ENCODE peak calls at places on chromosomes 2 and 18, in six cellular contexts. One of them, this sample, is unnamed.

GRCh38 chr2:98893871-98894270 is 42.2 kb downstream of the CRACDL start:
- DNase-seq in HCT116: no peak
- DNase-seq in GM23338: no peak
- DNase-seq in Panc1: no peak
- DNase-seq in vagina: peak
- DNase-seq in transverse colon: no peak
- DNase-seq in this sample: peak

GRCh38 chr18:45270289-45270771 is 344.9 kb upstream of the SLC14A2 start:
- DNase-seq in HCT116: no peak
- DNase-seq in GM23338: no peak
- DNase-seq in Panc1: no peak
- DNase-seq in vagina: no peak
- DNase-seq in transverse colon: no peak
- DNase-seq in this sample: no peak

GRCh38 chr2:9467687-9468086 is 6.7 kb upstream of the IAH1 start:
- DNase-seq in HCT116: no peak
- DNase-seq in GM23338: no peak
- DNase-seq in Panc1: no peak
- DNase-seq in vagina: no peak
- DNase-seq in transverse colon: no peak
- DNase-seq in this sample: no peak

GRCh38 chr2:112118148-112118547 is 20.0 kb upstream of the FBLN7 start:
- DNase-seq in HCT116: no peak
- DNase-seq in GM23338: peak
- DNase-seq in Panc1: no peak
- DNase-seq in vagina: no peak
- DNase-seq in transverse colon: no peak
- DNase-seq in this sample: no peak

GRCh38 chr18:55301196-55301540 is 286.8 kb downstream of the TCF4 start:
- DNase-seq in HCT116: no peak
- DNase-seq in GM23338: no peak
- DNase-seq in Panc1: no peak
- DNase-seq in vagina: no peak
- DNase-seq in transverse colon: no peak
- DNase-seq in this sample: no peak

GRCh38 chr2:670637-671036 is 6.6 kb downstream of the TMEM18 start:
- DNase-seq in HCT116: no peak
- DNase-seq in GM23338: no peak
- DNase-seq in Panc1: no peak
- DNase-seq in vagina: no peak
- DNase-seq in transverse colon: no peak
- DNase-seq in this sample: no peak

GRCh38 chr18:42730272-42730671 is 385.2 kb downstream of the RIT2 start:
- DNase-seq in HCT116: no peak
- DNase-seq in GM23338: peak
- DNase-seq in Panc1: no peak
- DNase-seq in vagina: no peak
- DNase-seq in transverse colon: no peak
- DNase-seq in this sample: no peak

GRCh38 chr2:126175222-126175621 is 480.7 kb upstream of the GYPC start:
- DNase-seq in HCT116: no peak
- DNase-seq in GM23338: no peak
- DNase-seq in Panc1: no peak
- DNase-seq in vagina: no peak
- DNase-seq in transverse colon: no peak
- DNase-seq in this sample: no peak

GRCh38 chr2:3420076-3420848 is 40.8 kb downstream of the TRAPPC12 start:
- DNase-seq in HCT116: no peak
- DNase-seq in GM23338: no peak
- DNase-seq in Panc1: no peak
- DNase-seq in vagina: no peak
- DNase-seq in transverse colon: no peak
- DNase-seq in this sample: peak

GRCh38 chr18:32349728-32350395 is 120.8 kb downstream of the GAREM1 start:
- DNase-seq in HCT116: peak
- DNase-seq in GM23338: no peak
- DNase-seq in Panc1: peak
- DNase-seq in vagina: no peak
- DNase-seq in transverse colon: peak
- DNase-seq in this sample: no peak

GRCh38 chr2:54073796-54074195 is 41.6 kb upstream of the ACYP2 start:
- DNase-seq in HCT116: peak
- DNase-seq in GM23338: no peak
- DNase-seq in Panc1: no peak
- DNase-seq in vagina: no peak
- DNase-seq in transverse colon: no peak
- DNase-seq in this sample: no peak

GRCh38 chr2:200509227-200509607 is 651 bp downstream of the KCTD18 start:
- DNase-seq in HCT116: no peak
- DNase-seq in GM23338: peak
- DNase-seq in Panc1: no peak
- DNase-seq in vagina: no peak
- DNase-seq in transverse colon: no peak
- DNase-seq in this sample: no peak

GRCh38 chr2:226002438-226002837 is 602.9 kb downstream of the NYAP2 start:
- DNase-seq in HCT116: peak
- DNase-seq in GM23338: peak
- DNase-seq in Panc1: no peak
- DNase-seq in vagina: no peak
- DNase-seq in transverse colon: no peak
- DNase-seq in this sample: no peak

GRCh38 chr18:74337155-74337911 is 21.7 kb downstream of the C18orf63 start:
- DNase-seq in HCT116: no peak
- DNase-seq in GM23338: no peak
- DNase-seq in Panc1: no peak
- DNase-seq in vagina: no peak
- DNase-seq in transverse colon: no peak
- DNase-seq in this sample: no peak

GRCh38 chr2:70420005-70420580 is 118.2 kb upstream of the FAM136A start:
- DNase-seq in HCT116: no peak
- DNase-seq in GM23338: no peak
- DNase-seq in Panc1: no peak
- DNase-seq in vagina: no peak
- DNase-seq in transverse colon: no peak
- DNase-seq in this sample: no peak
- TF ChIP-seq POLR2AphosphoS5 in HCT116: no peak
- TF ChIP-seq POLR2AphosphoS5 in GM23338: no peak
- TF ChIP-seq POLR2AphosphoS5 in Panc1: no peak
- TF ChIP-seq POLR2AphosphoS5 in vagina: no peak
- TF ChIP-seq POLR2AphosphoS5 in transverse colon: no peak
- TF ChIP-seq POLR2AphosphoS5 in this sample: no peak

DNA sequence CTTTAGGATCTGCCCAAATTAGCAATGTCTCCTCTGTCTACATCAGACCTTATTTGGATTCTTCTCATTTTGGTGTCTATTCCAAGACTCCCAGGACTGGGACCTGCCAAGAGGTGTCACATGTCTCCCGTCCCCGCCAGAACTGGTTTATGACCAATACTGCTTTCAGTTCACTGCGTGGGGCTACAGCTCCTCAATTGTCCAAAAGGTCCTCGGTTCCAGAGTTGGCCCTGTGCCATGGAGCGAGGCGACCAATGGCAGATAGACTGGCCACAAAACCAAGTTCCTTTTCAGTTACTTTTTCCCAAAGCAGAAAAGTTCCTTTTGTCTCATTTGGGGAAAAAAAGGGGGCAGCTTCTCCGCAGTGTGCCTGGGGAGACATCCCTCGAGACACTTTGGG is 144.1 kb upstream of the ZNF236 start:
- DNase-seq in HCT116: no peak
- DNase-seq in GM23338: no peak
- DNase-seq in Panc1: no peak
- DNase-seq in vagina: no peak
- DNase-seq in transverse colon: no peak
- DNase-seq in this sample: no peak
- TF ChIP-seq POLR2AphosphoS5 in HCT116: no peak
- TF ChIP-seq POLR2AphosphoS5 in GM23338: no peak
- TF ChIP-seq POLR2AphosphoS5 in Panc1: no peak
- TF ChIP-seq POLR2AphosphoS5 in vagina: no peak
- TF ChIP-seq POLR2AphosphoS5 in transverse colon: no peak
- TF ChIP-seq POLR2AphosphoS5 in this sample: no peak

GRCh38 chr2:218217366-218218309 is 649 bp downstream of the ARPC2 start:
- DNase-seq in HCT116: no peak
- DNase-seq in GM23338: peak
- DNase-seq in Panc1: no peak
- DNase-seq in vagina: no peak
- DNase-seq in transverse colon: peak
- DNase-seq in this sample: no peak
- TF ChIP-seq POLR2AphosphoS5 in HCT116: no peak
- TF ChIP-seq POLR2AphosphoS5 in GM23338: no peak
- TF ChIP-seq POLR2AphosphoS5 in Panc1: peak
- TF ChIP-seq POLR2AphosphoS5 in vagina: no peak
- TF ChIP-seq POLR2AphosphoS5 in transverse colon: peak
- TF ChIP-seq POLR2AphosphoS5 in this sample: no peak

DNA sequence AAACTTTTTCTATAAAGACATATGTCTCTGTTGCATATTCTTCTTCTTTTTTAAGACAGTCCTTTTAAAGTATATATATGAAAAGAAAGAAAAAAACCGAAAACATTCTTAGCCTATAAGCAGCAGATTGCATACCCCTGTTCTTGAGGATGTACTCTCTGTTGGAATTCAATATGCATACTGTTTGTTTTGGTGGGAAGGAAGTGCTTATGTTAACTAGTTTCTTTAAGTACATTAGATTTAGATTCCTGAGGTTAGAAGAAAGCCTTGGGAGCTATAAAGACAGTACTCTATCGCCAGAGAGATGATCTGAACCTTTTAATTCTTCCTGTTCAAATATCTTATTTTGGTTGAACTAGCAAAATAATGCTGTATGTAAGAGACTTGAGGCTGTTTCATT is 46.8 kb upstream of the TBR1 start:
- DNase-seq in HCT116: no peak
- DNase-seq in GM23338: peak
- DNase-seq in Panc1: no peak
- DNase-seq in vagina: no peak
- DNase-seq in transverse colon: no peak
- DNase-seq in this sample: no peak
- TF ChIP-seq POLR2AphosphoS5 in HCT116: no peak
- TF ChIP-seq POLR2AphosphoS5 in GM23338: no peak
- TF ChIP-seq POLR2AphosphoS5 in Panc1: no peak
- TF ChIP-seq POLR2AphosphoS5 in vagina: no peak
- TF ChIP-seq POLR2AphosphoS5 in transverse colon: no peak
- TF ChIP-seq POLR2AphosphoS5 in this sample: no peak

GRCh38 chr18:22267697-22268096 is 98.3 kb downstream of the GATA6 start:
- DNase-seq in HCT116: no peak
- DNase-seq in GM23338: no peak
- DNase-seq in Panc1: no peak
- DNase-seq in vagina: no peak
- DNase-seq in transverse colon: no peak
- DNase-seq in this sample: no peak

GRCh38 chr18:22268641-22269128 is 99.3 kb downstream of the GATA6 start:
- DNase-seq in HCT116: no peak
- DNase-seq in GM23338: no peak
- DNase-seq in Panc1: no peak
- DNase-seq in vagina: no peak
- DNase-seq in transverse colon: no peak
- DNase-seq in this sample: no peak

GRCh38 chr18:22271030-22271429 is 101.6 kb downstream of the GATA6 start:
- DNase-seq in HCT116: no peak
- DNase-seq in GM23338: no peak
- DNase-seq in Panc1: no peak
- DNase-seq in vagina: no peak
- DNase-seq in transverse colon: no peak
- DNase-seq in this sample: no peak

GRCh38 chr18:22265838-22266237 is 96.4 kb downstream of the GATA6 start:
- DNase-seq in HCT116: no peak
- DNase-seq in GM23338: no peak
- DNase-seq in Panc1: no peak
- DNase-seq in vagina: no peak
- DNase-seq in transverse colon: no peak
- DNase-seq in this sample: no peak

DNA sequence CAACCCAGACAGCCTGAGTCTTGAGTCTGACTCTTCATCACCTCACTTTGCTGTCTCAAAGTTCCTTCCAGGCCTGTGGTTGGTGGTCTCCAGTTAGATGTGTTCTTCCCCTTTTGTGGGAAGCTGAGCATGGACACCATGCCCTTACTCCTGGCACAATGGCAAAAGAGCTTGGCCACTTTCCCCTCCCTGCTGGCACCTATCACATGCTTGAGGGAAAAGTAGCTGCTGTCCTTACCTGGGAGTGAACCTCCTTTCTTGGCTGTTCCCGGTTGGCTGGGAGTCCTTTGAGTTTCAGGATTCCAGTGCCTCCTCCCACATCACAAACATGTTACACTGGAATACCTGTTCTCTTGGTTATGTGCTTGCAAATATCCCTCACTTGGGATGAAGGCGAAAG is 97.8 kb downstream of the GATA6 start:
- DNase-seq in HCT116: no peak
- DNase-seq in GM23338: no peak
- DNase-seq in Panc1: no peak
- DNase-seq in vagina: no peak
- DNase-seq in transverse colon: no peak
- DNase-seq in this sample: no peak
- TF ChIP-seq POLR2AphosphoS5 in HCT116: no peak
- TF ChIP-seq POLR2AphosphoS5 in GM23338: no peak
- TF ChIP-seq POLR2AphosphoS5 in Panc1: no peak
- TF ChIP-seq POLR2AphosphoS5 in vagina: no peak
- TF ChIP-seq POLR2AphosphoS5 in transverse colon: no peak
- TF ChIP-seq POLR2AphosphoS5 in this sample: no peak

GRCh38 chr2:25342372-25343186 is 854 bp upstream of the DNMT3A start:
- DNase-seq in HCT116: peak
- DNase-seq in GM23338: peak
- DNase-seq in Panc1: peak
- DNase-seq in vagina: no peak
- DNase-seq in transverse colon: peak
- DNase-seq in this sample: no peak
- TF ChIP-seq POLR2AphosphoS5 in HCT116: no peak
- TF ChIP-seq POLR2AphosphoS5 in GM23338: no peak
- TF ChIP-seq POLR2AphosphoS5 in Panc1: no peak
- TF ChIP-seq POLR2AphosphoS5 in vagina: peak
- TF ChIP-seq POLR2AphosphoS5 in transverse colon: peak
- TF ChIP-seq POLR2AphosphoS5 in this sample: peak

DNA sequence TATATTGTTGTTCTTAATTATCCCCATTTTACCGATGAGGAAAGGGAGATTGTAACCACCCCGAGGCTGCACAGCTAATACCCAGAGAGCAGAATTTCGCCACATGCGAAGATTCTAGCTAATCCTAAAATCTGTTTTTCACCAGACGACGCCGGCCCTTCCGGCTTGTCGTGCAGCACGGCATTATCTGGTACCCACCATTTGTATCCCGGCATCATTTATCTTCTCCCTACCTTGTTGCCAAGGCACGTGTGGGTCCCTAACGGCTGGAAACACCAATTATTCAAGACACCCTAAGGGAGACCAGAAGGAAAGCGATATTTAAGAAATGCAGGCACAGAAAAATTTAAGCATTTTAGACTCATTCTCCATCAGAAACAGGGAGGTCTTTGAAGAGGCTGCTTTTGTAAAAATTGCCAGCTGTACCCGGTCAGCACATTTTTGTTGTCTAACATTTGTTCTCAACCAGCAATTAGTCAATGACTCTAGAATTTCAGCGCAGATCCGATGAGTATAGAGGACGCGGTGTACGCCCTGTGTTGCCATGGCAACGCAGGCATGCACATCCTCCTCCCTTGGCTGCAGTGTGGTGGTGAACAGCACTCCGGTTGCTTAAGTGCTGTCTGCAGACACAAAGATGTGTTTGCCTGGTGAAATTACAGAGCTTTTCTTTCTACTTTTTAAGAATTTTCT is 111.6 kb downstream of the AGAP1 start:
- DNase-seq in HCT116: no peak
- DNase-seq in GM23338: peak
- DNase-seq in Panc1: no peak
- DNase-seq in vagina: peak
- DNase-seq in transverse colon: peak
- DNase-seq in this sample: peak
- TF ChIP-seq POLR2AphosphoS5 in HCT116: no peak
- TF ChIP-seq POLR2AphosphoS5 in GM23338: no peak
- TF ChIP-seq POLR2AphosphoS5 in Panc1: no peak
- TF ChIP-seq POLR2AphosphoS5 in vagina: peak
- TF ChIP-seq POLR2AphosphoS5 in transverse colon: peak
- TF ChIP-seq POLR2AphosphoS5 in this sample: peak

This sample was measured in esophagus muscularis mucosa.